ENCODE peak calls at places on chromosomes 1 and 21, in nine cellular contexts. Z, K, S, W, V, N, I, Q and T are unnamed samples.

GRCh38 chr1:110393691-110394564 is 3.1 kb upstream of the SLC16A4 start:
- DNase-seq in V (no peak), Q (peak), S (no peak), N (peak), K (peak), I (no peak), Z (no peak), W (no peak), T (no peak)

GRCh38 chr1:165288301-165289120 is 68.0 kb downstream of the LMX1A start:
- DNase-seq in W (no peak), K (no peak), V (no peak), N (no peak), I (no peak), Q (peak), S (no peak), Z (no peak), T (no peak)

GRCh38 chr1:26999440-26999987 is 6.0 kb downstream of the TRNP1 start:
- DNase-seq in S (peak), Q (peak), W (peak), N (peak), V (no peak), I (peak), K (peak), Z (no peak), T (no peak)

GRCh38 chr1:118947790-118948189 is 40.4 kb downstream of the TBX15 start:
- DNase-seq in N (peak), Z (no peak), V (no peak), Q (no peak), S (no peak), I (no peak), W (no peak), K (peak), T (no peak)

GRCh38 chr1:10789392-10790154 is 6.9 kb downstream of the CASZ1 start:
- DNase-seq in W (no peak), Q (no peak), N (no peak), S (no peak), I (no peak), V (no peak), Z (no peak), K (no peak), T (no peak)

GRCh38 chr21:27346041-27346448 is 379.2 kb upstream of the ADAMTS5 start:
- DNase-seq in V (no peak), Z (no peak), W (no peak), Q (no peak), N (peak), S (no peak), I (no peak), K (no peak), T (no peak)

GRCh38 chr1:8651236-8651890 is 166.1 kb downstream of the RERE start:
- DNase-seq in N (no peak), V (no peak), I (no peak), Q (no peak), W (no peak), S (no peak), K (no peak), Z (no peak), T (no peak)

GRCh38 chr1:56397811-56398231 is 181.5 kb downstream of the PLPP3 start:
- DNase-seq in Q (no peak), I (no peak), N (peak), V (no peak), W (no peak), K (peak), S (no peak), Z (no peak), T (no peak)

GRCh38 chr1:45348609-45348965 is 8.3 kb upstream of the MUTYH start:
- DNase-seq in I (no peak), W (no peak), S (no peak), N (no peak), Q (no peak), V (no peak), K (no peak), Z (no peak), T (no peak)

GRCh38 chr1:180988221-180988826 is 34.3 kb downstream of the STX6 start:
- DNase-seq in K (no peak), Q (no peak), N (no peak), I (no peak), W (no peak), S (no peak), Z (no peak), V (no peak), T (no peak)

GRCh38 chr1:30184393-30185141 is 538.8 kb downstream of the MATN1 start:
- DNase-seq in I (no peak), W (no peak), Z (no peak), N (no peak), V (no peak), S (no peak), K (no peak), Q (no peak), T (no peak)

GRCh38 chr1:168823988-168824387 is 95.0 kb upstream of the DPT start:
- DNase-seq in W (no peak), Z (no peak), K (no peak), I (no peak), Q (no peak), N (no peak), V (no peak), S (no peak), T (no peak)

GRCh38 chr1:192767798-192768197 is 41.0 kb upstream of the RGS2 start:
- DNase-seq in K (no peak), S (no peak), Z (no peak), V (no peak), Q (no peak), N (no peak), W (no peak), I (no peak), T (no peak)

GRCh38 chr21:18524097-18524496 is 120.5 kb upstream of the TMPRSS15 start:
- DNase-seq in Q (no peak), Z (no peak), K (no peak), N (no peak), V (no peak), I (no peak), S (no peak), W (no peak), T (no peak)

GRCh38 chr21:18521204-18521603 is 117.6 kb upstream of the TMPRSS15 start:
- DNase-seq in V (no peak), N (no peak), I (no peak), Q (no peak), W (no peak), Z (no peak), S (no peak), K (no peak), T (no peak)

GRCh38 chr21:18517905-18518566 is 114.5 kb upstream of the TMPRSS15 start:
- DNase-seq in W (no peak), I (no peak), S (no peak), Q (no peak), V (no peak), K (no peak), N (no peak), Z (no peak), T (no peak)

DNA sequence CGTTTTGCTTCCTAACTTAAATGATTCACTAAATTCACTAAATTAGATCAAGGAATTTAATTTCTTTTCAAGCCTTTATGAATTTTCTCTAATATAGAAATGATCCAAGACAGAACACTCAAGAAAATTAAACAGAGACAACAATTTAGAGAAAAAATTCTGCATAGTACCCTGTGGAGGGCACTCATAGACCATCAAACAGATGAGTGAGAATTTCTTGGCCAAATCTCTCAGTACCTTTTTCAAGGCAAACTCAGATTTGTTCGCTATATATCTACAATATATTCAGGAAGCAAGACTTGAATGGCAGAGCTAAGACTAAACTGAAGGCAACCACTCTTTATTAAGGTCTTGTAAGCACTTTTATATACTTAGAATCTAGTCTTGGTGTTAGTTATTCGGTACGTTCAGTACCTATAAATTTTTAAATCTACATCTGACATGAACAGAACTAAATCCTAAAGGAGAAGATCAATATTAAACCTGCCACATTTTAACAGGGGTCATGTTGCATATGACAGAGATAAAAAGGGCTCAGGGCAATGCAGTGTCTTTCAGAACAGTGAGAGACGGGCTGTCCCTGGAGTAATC is 118.7 kb upstream of the TMPRSS15 start:
- DNase-seq in S (no peak), Q (no peak), I (no peak), K (no peak), V (no peak), W (no peak), N (no peak), Z (no peak), T (no peak)
- TF ChIP-seq CTCF in S (no peak), Q (no peak), I (no peak), K (no peak), V (no peak), W (no peak), N (no peak), Z (peak), T (no peak)

GRCh38 chr1:151134991-151135390 is 11.4 kb downstream of the SEMA6C start:
- DNase-seq in Q (no peak), Z (no peak), I (no peak), K (no peak), N (no peak), S (no peak), W (no peak), V (no peak), T (no peak)
- TF ChIP-seq CTCF in Q (no peak), Z (no peak), I (no peak), K (no peak), N (no peak), S (no peak), W (no peak), V (no peak), T (no peak)

GRCh38 chr21:37532868-37533780 is 166.6 kb downstream of the DYRK1A start:
- DNase-seq in S (no peak), N (peak), Q (peak), W (peak), V (peak), I (peak), K (no peak), Z (no peak), T (no peak)
- TF ChIP-seq CTCF in S (no peak), N (no peak), Q (no peak), W (peak), V (no peak), I (no peak), K (no peak), Z (no peak), T (no peak)

DNA sequence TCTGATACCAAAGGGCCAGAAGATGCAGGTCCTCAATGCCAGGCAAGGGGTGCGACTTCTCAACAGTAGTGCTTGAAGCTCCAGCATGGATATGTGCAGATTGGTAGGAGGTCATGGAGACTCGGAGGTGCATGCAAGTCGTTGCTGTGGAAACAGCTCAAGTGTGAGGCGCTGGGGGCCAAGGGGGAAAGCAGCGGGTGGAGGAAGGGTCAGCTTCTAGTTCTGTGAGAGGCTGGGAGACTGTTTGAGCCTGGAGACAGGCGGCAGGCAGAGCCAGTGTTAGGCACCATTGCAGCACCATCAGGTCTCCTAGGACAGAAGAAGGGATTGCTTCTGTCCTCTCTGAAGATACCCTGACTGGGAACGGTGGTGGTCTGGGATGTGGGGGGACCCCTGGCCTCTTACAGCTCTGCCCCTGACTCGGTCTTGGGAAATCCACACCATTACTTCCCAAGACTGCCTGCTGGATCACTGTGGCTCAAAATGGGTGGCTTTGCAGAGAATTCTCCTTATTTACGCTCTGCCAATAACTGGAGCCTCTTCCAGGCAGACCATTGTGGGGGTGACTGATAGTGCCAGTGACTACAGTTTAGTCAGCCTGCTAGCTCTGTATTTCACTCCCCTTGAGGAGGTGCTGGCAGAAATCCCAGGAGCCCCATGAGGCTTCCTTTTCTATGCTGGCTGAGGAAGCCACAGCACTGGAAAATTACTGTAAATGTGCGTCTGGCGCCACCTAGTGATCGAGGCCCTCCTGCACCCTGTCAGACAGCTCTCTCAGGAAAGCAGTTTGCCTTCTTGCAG is 46.3 kb upstream of the VANGL1 start:
- DNase-seq in S (peak), V (peak), K (peak), I (peak), W (peak), Z (peak), Q (peak), N (peak), T (peak)
- TF ChIP-seq CTCF in S (peak), V (peak), K (peak), I (peak), W (peak), Z (peak), Q (peak), N (peak), T (peak)

GRCh38 chr1:196910208-196910607 is 22.4 kb downstream of the CFHR4 start:
- DNase-seq in V (no peak), N (peak), Z (no peak), I (no peak), W (no peak), S (no peak), K (no peak), Q (no peak), T (no peak)
- TF ChIP-seq CTCF in V (no peak), N (no peak), Z (peak), I (peak), W (no peak), S (no peak), K (no peak), Q (no peak), T (no peak)